ENCODE peak calls at places on chromosomes 7 and 10, in seven cellular contexts. One of them, this sample, is unnamed.

GRCh38 chr7:44258423-44258760 is 57.6 kb downstream of the YKT6 start:
- DNase-seq in MM.1S: no peak
- DNase-seq in astrocyte of the spinal cord: no peak
- DNase-seq in GM10248: no peak
- DNase-seq in progenitor cell of endocrine pancreas: no peak
- DNase-seq in fibroblast of pulmonary artery: no peak
- DNase-seq in HL-60: no peak
- DNase-seq in this sample: no peak

GRCh38 chr7:112985377-112985987 is 101.1 kb downstream of the GPR85 start:
- DNase-seq in MM.1S: no peak
- DNase-seq in astrocyte of the spinal cord: peak
- DNase-seq in GM10248: no peak
- DNase-seq in progenitor cell of endocrine pancreas: no peak
- DNase-seq in fibroblast of pulmonary artery: peak
- DNase-seq in HL-60: no peak
- DNase-seq in this sample: no peak

GRCh38 chr10:26199841-26200240 is 16.7 kb upstream of the GAD2 start:
- DNase-seq in MM.1S: no peak
- DNase-seq in astrocyte of the spinal cord: no peak
- DNase-seq in GM10248: no peak
- DNase-seq in progenitor cell of endocrine pancreas: no peak
- DNase-seq in fibroblast of pulmonary artery: no peak
- DNase-seq in HL-60: no peak
- DNase-seq in this sample: no peak

GRCh38 chr7:98284335-98285036 is 3.0 kb downstream of the BRI3 start:
- DNase-seq in MM.1S: no peak
- DNase-seq in astrocyte of the spinal cord: peak
- DNase-seq in GM10248: no peak
- DNase-seq in progenitor cell of endocrine pancreas: no peak
- DNase-seq in fibroblast of pulmonary artery: peak
- DNase-seq in HL-60: peak
- DNase-seq in this sample: no peak

GRCh38 chr7:85022064-85022697 is 164.7 kb downstream of the SEMA3D start:
- DNase-seq in MM.1S: no peak
- DNase-seq in astrocyte of the spinal cord: no peak
- DNase-seq in GM10248: no peak
- DNase-seq in progenitor cell of endocrine pancreas: no peak
- DNase-seq in fibroblast of pulmonary artery: no peak
- DNase-seq in HL-60: no peak
- DNase-seq in this sample: no peak

GRCh38 chr7:123748171-123748733 is 551 bp downstream of the WASL start:
- DNase-seq in MM.1S: peak
- DNase-seq in astrocyte of the spinal cord: peak
- DNase-seq in GM10248: peak
- DNase-seq in progenitor cell of endocrine pancreas: peak
- DNase-seq in fibroblast of pulmonary artery: peak
- DNase-seq in HL-60: no peak
- DNase-seq in this sample: no peak

GRCh38 chr10:111523016-111523415 is 446.2 kb downstream of the ADRA2A start:
- DNase-seq in MM.1S: no peak
- DNase-seq in astrocyte of the spinal cord: no peak
- DNase-seq in GM10248: no peak
- DNase-seq in progenitor cell of endocrine pancreas: no peak
- DNase-seq in fibroblast of pulmonary artery: no peak
- DNase-seq in HL-60: no peak
- DNase-seq in this sample: no peak

GRCh38 chr10:31635415-31636065 is 293.1 kb downstream of the ARHGAP12 start:
- DNase-seq in MM.1S: no peak
- DNase-seq in astrocyte of the spinal cord: no peak
- DNase-seq in GM10248: no peak
- DNase-seq in progenitor cell of endocrine pancreas: no peak
- DNase-seq in fibroblast of pulmonary artery: no peak
- DNase-seq in HL-60: no peak
- DNase-seq in this sample: no peak

GRCh38 chr10:43252785-43253341 is 14.0 kb downstream of the RASGEF1A start:
- DNase-seq in MM.1S: no peak
- DNase-seq in astrocyte of the spinal cord: no peak
- DNase-seq in GM10248: no peak
- DNase-seq in progenitor cell of endocrine pancreas: peak
- DNase-seq in fibroblast of pulmonary artery: no peak
- DNase-seq in HL-60: no peak
- DNase-seq in this sample: peak

GRCh38 chr7:22445140-22445722 is 54.8 kb downstream of the STEAP1B start:
- DNase-seq in MM.1S: peak
- DNase-seq in astrocyte of the spinal cord: peak
- DNase-seq in GM10248: peak
- DNase-seq in progenitor cell of endocrine pancreas: no peak
- DNase-seq in fibroblast of pulmonary artery: peak
- DNase-seq in HL-60: no peak
- DNase-seq in this sample: no peak

GRCh38 chr10:93475871-93476270 is 6.3 kb downstream of the MYOF start:
- DNase-seq in MM.1S: no peak
- DNase-seq in astrocyte of the spinal cord: peak
- DNase-seq in GM10248: no peak
- DNase-seq in progenitor cell of endocrine pancreas: no peak
- DNase-seq in fibroblast of pulmonary artery: peak
- DNase-seq in HL-60: no peak
- DNase-seq in this sample: no peak

GRCh38 chr7:95421847-95422444 is 12.9 kb downstream of the PON2 start:
- DNase-seq in MM.1S: peak
- DNase-seq in astrocyte of the spinal cord: peak
- DNase-seq in GM10248: no peak
- DNase-seq in progenitor cell of endocrine pancreas: no peak
- DNase-seq in fibroblast of pulmonary artery: peak
- DNase-seq in HL-60: no peak
- DNase-seq in this sample: no peak

GRCh38 chr10:29621161-29621560 is 13.6 kb downstream of the SVIL start:
- DNase-seq in MM.1S: no peak
- DNase-seq in astrocyte of the spinal cord: peak
- DNase-seq in GM10248: no peak
- DNase-seq in progenitor cell of endocrine pancreas: no peak
- DNase-seq in fibroblast of pulmonary artery: peak
- DNase-seq in HL-60: no peak
- DNase-seq in this sample: no peak

GRCh38 chr7:964401-965231 is 10.1 kb upstream of the ADAP1 start:
- DNase-seq in MM.1S: peak
- DNase-seq in astrocyte of the spinal cord: peak
- DNase-seq in GM10248: no peak
- DNase-seq in progenitor cell of endocrine pancreas: no peak
- DNase-seq in fibroblast of pulmonary artery: peak
- DNase-seq in HL-60: peak
- DNase-seq in this sample: no peak

GRCh38 chr10:125026974-125027735 is 85.2 kb downstream of the ZRANB1 start:
- DNase-seq in MM.1S: no peak
- DNase-seq in astrocyte of the spinal cord: no peak
- DNase-seq in GM10248: no peak
- DNase-seq in progenitor cell of endocrine pancreas: no peak
- DNase-seq in fibroblast of pulmonary artery: no peak
- DNase-seq in HL-60: no peak
- DNase-seq in this sample: no peak

GRCh38 chr10:122551450-122551849 is 9.1 kb upstream of the DMBT1 start:
- DNase-seq in MM.1S: no peak
- DNase-seq in astrocyte of the spinal cord: no peak
- DNase-seq in GM10248: peak
- DNase-seq in progenitor cell of endocrine pancreas: no peak
- DNase-seq in fibroblast of pulmonary artery: no peak
- DNase-seq in HL-60: no peak
- DNase-seq in this sample: no peak

DNA sequence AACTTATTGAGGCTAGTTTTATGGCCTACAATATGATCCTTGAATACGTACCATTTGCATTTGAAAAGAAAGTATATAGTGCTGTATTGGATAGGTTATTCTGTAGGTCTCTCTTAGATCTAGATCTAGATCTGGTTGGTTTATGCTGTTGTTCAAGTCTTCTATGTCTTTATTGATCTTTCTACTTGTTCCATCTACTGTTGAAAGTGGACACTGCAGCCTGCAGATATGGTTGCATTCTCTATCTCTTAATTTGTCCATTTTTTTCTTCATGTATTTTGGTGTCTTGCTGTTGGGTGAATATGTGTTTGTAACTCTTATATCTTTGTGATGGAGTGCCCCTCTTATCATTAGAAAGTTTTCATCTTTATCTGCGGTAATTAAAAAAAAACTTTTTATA is 139.4 kb upstream of the PCDH15 start:
- DNase-seq in MM.1S: peak
- DNase-seq in astrocyte of the spinal cord: no peak
- DNase-seq in GM10248: no peak
- DNase-seq in progenitor cell of endocrine pancreas: no peak
- DNase-seq in fibroblast of pulmonary artery: no peak
- DNase-seq in HL-60: no peak
- DNase-seq in this sample: no peak
- TF ChIP-seq CTCF in MM.1S: peak
- TF ChIP-seq CTCF in astrocyte of the spinal cord: no peak
- TF ChIP-seq CTCF in GM10248: peak
- TF ChIP-seq CTCF in progenitor cell of endocrine pancreas: no peak
- TF ChIP-seq CTCF in fibroblast of pulmonary artery: no peak
- TF ChIP-seq CTCF in HL-60: no peak
- TF ChIP-seq CTCF in this sample: no peak

GRCh38 chr10:24989867-24990266 is 26.1 kb downstream of the ENKUR start:
- DNase-seq in MM.1S: no peak
- DNase-seq in astrocyte of the spinal cord: peak
- DNase-seq in GM10248: no peak
- DNase-seq in progenitor cell of endocrine pancreas: no peak
- DNase-seq in fibroblast of pulmonary artery: peak
- DNase-seq in HL-60: no peak
- DNase-seq in this sample: no peak
- TF ChIP-seq CTCF in MM.1S: no peak
- TF ChIP-seq CTCF in astrocyte of the spinal cord: no peak
- TF ChIP-seq CTCF in GM10248: no peak
- TF ChIP-seq CTCF in progenitor cell of endocrine pancreas: no peak
- TF ChIP-seq CTCF in fibroblast of pulmonary artery: no peak
- TF ChIP-seq CTCF in HL-60: no peak
- TF ChIP-seq CTCF in this sample: no peak

DNA sequence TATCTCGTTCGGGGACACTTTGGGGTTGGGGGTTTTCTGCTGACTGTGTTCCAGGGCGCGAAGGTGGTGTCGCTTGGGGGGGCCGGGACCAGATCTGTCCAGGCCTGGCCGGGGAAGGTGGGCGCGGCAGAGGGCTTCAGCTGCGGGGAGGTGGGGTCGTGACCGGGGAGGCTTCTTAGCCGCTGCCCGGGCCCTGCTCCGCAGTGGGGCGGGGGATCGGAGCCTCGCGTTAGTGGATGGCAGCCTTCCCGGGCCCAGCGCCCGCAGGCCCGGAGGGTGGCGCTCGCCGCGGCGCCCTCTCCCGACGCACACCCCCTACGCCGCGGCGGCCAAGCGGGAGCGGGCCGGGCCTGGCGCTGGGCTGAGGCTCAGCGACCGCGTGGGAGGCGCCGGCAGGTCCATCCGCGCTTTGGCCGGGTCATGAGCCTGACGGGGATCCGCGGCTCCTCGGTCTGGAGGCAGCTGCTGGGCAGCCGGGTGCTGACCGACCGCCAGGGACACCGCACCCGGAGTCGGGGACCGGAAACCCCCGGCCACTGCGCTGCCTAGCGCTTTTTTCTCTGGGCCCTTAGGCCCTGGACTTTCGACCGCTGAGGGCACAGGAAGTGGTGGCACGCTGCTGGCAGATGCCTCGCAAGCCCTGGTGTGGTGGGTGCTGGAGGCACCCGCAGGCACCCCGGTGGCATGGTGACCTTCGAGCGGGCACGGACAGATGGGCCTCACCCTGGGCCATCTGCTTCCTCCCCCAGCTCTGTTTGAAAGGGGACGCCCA is 1.2 kb downstream of the AGAP3 start:
- DNase-seq in MM.1S: peak
- DNase-seq in astrocyte of the spinal cord: peak
- DNase-seq in GM10248: peak
- DNase-seq in progenitor cell of endocrine pancreas: no peak
- DNase-seq in fibroblast of pulmonary artery: peak
- DNase-seq in HL-60: no peak
- DNase-seq in this sample: peak
- TF ChIP-seq CTCF in MM.1S: peak
- TF ChIP-seq CTCF in astrocyte of the spinal cord: peak
- TF ChIP-seq CTCF in GM10248: peak
- TF ChIP-seq CTCF in progenitor cell of endocrine pancreas: peak
- TF ChIP-seq CTCF in fibroblast of pulmonary artery: no peak
- TF ChIP-seq CTCF in HL-60: no peak
- TF ChIP-seq CTCF in this sample: no peak

DNA sequence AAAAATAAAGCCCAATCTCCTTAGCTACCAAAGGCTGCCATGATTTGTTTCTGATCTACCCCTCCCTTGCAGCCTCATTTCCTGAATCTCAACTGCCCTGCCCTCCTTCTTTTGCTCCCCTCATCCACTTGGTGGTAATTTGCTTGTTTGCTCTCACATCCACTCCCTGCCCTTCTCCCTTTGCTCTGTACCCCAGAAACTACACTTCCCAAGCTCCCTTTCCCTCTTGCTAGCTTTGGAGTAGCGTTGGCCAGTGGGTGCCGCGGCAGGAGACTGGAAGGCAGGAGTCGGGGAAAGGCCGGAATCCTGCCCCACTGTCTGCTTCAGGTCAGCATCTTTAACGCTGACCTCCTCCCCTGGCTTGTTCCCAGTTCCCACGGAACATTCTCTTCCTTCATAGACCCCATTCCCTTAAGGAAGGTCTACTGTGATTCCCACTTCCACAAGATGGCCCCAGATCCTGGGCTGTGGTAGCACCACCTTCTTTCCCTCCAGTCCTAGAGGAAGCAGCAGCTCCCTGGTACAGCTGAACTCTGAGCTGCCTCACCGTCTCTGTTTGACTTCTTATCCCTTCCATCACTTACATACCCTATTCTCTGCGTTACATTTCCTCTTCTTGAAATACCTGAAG is 79.1 kb downstream of the PIK3CG start:
- DNase-seq in MM.1S: no peak
- DNase-seq in astrocyte of the spinal cord: no peak
- DNase-seq in GM10248: no peak
- DNase-seq in progenitor cell of endocrine pancreas: no peak
- DNase-seq in fibroblast of pulmonary artery: no peak
- DNase-seq in HL-60: no peak
- DNase-seq in this sample: no peak
- TF ChIP-seq CTCF in MM.1S: no peak
- TF ChIP-seq CTCF in astrocyte of the spinal cord: no peak
- TF ChIP-seq CTCF in GM10248: no peak
- TF ChIP-seq CTCF in progenitor cell of endocrine pancreas: no peak
- TF ChIP-seq CTCF in fibroblast of pulmonary artery: no peak
- TF ChIP-seq CTCF in HL-60: no peak
- TF ChIP-seq CTCF in this sample: no peak

DNA sequence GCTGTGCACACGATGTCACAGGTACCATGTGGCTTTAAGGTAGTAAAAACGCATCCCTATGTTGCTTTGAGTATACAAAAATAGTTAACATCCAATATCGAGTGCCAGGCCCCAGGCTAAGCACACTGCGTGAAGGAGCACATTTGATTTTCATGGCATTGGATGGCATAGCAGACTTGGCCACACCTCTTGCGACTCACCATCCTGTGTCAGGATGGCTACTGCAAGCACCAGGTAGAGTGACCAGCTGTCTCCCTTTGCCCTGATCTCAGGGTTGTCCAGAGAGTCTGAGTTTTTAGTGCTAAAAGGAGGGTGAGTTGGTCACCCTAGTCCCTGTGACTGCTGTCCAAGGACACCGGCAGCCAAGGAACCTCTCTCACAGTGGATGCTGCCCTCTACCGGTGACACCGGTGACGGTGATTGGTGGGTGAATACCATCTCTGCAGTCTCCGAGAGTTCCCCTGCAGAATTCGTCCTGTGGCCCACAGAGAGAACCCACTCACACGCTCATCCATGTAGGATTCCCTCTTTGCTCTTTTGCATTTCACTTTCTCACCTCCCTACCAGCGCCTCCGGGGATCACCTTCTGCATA is 76.1 kb downstream of the BICC1 start:
- DNase-seq in MM.1S: no peak
- DNase-seq in astrocyte of the spinal cord: no peak
- DNase-seq in GM10248: no peak
- DNase-seq in progenitor cell of endocrine pancreas: peak
- DNase-seq in fibroblast of pulmonary artery: no peak
- DNase-seq in HL-60: no peak
- DNase-seq in this sample: no peak
- TF ChIP-seq CTCF in MM.1S: no peak
- TF ChIP-seq CTCF in astrocyte of the spinal cord: no peak
- TF ChIP-seq CTCF in GM10248: no peak
- TF ChIP-seq CTCF in progenitor cell of endocrine pancreas: peak
- TF ChIP-seq CTCF in fibroblast of pulmonary artery: peak
- TF ChIP-seq CTCF in HL-60: peak
- TF ChIP-seq CTCF in this sample: no peak

This sample was measured in activated B cell treated with CpG ODN at 0.5 μM for 24 hours.